ENCODE peak calls at places on chromosomes 6 and 20, in seven cellular contexts. C is nephron progenitor cell, V is choroid plexus epithelial cell, L is neural progenitor cell, J is WTC11, G is astrocyte of the cerebellum, M is GM20000. R is an unnamed sample.

GRCh38 chr20:5714261-5715041 is 35.8 kb upstream of the SHLD1 start:
- DNase-seq in C (peak), V (peak), L (peak), J (no peak), G (no peak), M (no peak), R (peak)

GRCh38 chr6:107658920-107659879 is 164.9 kb downstream of the SCML4 start:
- DNase-seq in C (no peak), V (peak), L (no peak), J (no peak), G (peak), M (no peak), R (no peak)

GRCh38 chr20:53609501-53610445 is 16.1 kb upstream of the ZNF217 start:
- DNase-seq in C (peak), V (peak), L (peak), J (peak), G (no peak), M (no peak), R (no peak)

GRCh38 chr6:43628392-43629103 is 516 bp downstream of the GTPBP2 start:
- DNase-seq in C (peak), V (peak), L (peak), J (peak), G (no peak), M (peak), R (no peak)

GRCh38 chr20:26167499-26167898 is 470.8 kb upstream of the ZNF337 start:
- DNase-seq in C (no peak), V (peak), L (no peak), J (no peak), G (peak), M (no peak), R (no peak)

GRCh38 chr6:125927761-125928160 is 28.8 kb upstream of the HINT3 start:
- DNase-seq in C (peak), V (no peak), L (no peak), J (no peak), G (no peak), M (no peak), R (no peak)

GRCh38 chr20:31833931-31834521 is 11.4 kb downstream of the FOXS1 start:
- DNase-seq in C (no peak), V (no peak), L (no peak), J (no peak), G (no peak), M (no peak), R (no peak)

GRCh38 chr6:139588734-139589418 is 214.4 kb upstream of the CITED2 start:
- DNase-seq in C (no peak), V (peak), L (no peak), J (no peak), G (peak), M (no peak), R (no peak)

GRCh38 chr20:22394583-22394982 is 189.8 kb downstream of the FOXA2 start:
- DNase-seq in C (no peak), V (no peak), L (no peak), J (no peak), G (no peak), M (no peak), R (no peak)

GRCh38 chr6:27575594-27576361 is 102.9 kb upstream of the ZNF184 start:
- DNase-seq in C (no peak), V (no peak), L (no peak), J (no peak), G (no peak), M (no peak), R (no peak)

GRCh38 chr20:62408640-62409039 is 1.6 kb upstream of the CABLES2 start:
- DNase-seq in C (no peak), V (no peak), L (no peak), J (no peak), G (no peak), M (no peak), R (no peak)

GRCh38 chr6:45946352-45946751 is 69.3 kb downstream of the CLIC5 start:
- DNase-seq in C (no peak), V (peak), L (peak), J (peak), G (peak), M (no peak), R (no peak)

GRCh38 chr6:46932941-46933340 is 11.2 kb upstream of the ADGRF5 start:
- DNase-seq in C (no peak), V (peak), L (no peak), J (no peak), G (peak), M (no peak), R (no peak)

GRCh38 chr20:63830821-63831593 is at the start of gene ZBTB46:
- DNase-seq in C (peak), V (peak), L (peak), J (peak), G (no peak), M (peak), R (no peak)

GRCh38 chr6:42190784-42191183 is 4.0 kb downstream of the GUCA1B start:
- DNase-seq in C (no peak), V (peak), L (no peak), J (no peak), G (no peak), M (no peak), R (no peak)

GRCh38 chr6:131754715-131755567 is 44.1 kb upstream of the CTAGE9 start:
- DNase-seq in C (no peak), V (no peak), L (no peak), J (no peak), G (no peak), M (no peak), R (no peak)

GRCh38 chr20:44961024-44961866 is 1.0 kb upstream of the TOMM34 start:
- DNase-seq in C (no peak), V (no peak), L (no peak), J (no peak), G (no peak), M (no peak), R (no peak)

GRCh38 chr20:44959082-44959895 is 908 bp downstream of the TOMM34 start:
- DNase-seq in C (peak), V (peak), L (peak), J (no peak), G (peak), M (peak), R (no peak)

GRCh38 chr20:44958276-44958675 is 1.9 kb downstream of the TOMM34 start:
- DNase-seq in C (no peak), V (no peak), L (no peak), J (no peak), G (no peak), M (no peak), R (no peak)

GRCh38 chr20:44961868-44962267 is 1.7 kb upstream of the TOMM34 start:
- DNase-seq in C (no peak), V (peak), L (no peak), J (no peak), G (no peak), M (no peak), R (no peak)

DNA sequence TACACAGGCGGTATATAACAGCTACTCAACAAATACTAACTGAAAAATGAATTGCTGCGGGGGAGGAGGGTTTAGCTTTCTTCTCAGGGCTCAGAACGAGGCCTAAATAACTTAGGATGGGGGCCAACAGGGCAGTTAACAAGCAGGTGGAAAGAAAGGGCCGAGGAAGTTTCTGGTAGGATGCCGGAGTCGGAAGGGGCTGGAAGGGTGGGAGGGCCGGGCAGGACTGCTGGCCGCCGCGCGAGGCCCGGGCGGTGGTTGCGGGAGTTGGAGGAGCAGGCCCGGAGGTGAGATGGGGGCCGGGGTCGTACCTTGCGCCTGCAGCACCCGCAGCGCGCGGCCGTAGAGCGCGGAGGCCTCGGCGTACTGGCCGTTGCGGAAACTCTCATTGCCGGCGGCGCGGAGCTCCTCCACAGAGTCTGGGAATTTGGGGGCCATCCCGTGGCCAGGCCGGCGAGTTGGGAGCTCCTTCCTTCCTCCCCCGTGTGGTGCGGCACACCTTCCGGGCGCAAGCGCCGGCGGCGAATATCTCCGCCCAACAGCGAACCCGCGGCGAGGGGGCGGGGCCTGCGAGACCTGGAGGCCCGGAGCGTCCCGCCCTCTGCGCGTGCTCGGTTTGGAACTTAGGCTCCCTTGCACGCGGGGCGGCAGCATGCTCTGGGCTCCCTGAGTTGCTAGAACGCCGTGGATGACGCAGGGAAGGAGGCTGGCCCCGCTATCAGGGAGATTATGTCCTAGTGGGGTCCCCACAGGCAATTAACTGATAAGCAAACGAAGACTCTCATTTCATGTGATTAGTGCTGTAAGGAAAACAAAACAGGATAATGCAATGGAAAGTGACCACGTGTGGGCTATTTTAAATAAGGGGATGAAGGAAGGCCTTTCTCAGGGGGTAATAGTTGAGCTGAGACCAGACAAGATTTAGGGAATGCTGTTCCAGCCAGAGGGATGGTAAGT is at the start of gene TOMM34:
- DNase-seq in C (peak), V (peak), L (peak), J (peak), G (peak), M (peak), R (peak)
- TF ChIP-seq CTCF in C (no peak), V (no peak), L (no peak), J (no peak), G (no peak), M (no peak), R (no peak)

DNA sequence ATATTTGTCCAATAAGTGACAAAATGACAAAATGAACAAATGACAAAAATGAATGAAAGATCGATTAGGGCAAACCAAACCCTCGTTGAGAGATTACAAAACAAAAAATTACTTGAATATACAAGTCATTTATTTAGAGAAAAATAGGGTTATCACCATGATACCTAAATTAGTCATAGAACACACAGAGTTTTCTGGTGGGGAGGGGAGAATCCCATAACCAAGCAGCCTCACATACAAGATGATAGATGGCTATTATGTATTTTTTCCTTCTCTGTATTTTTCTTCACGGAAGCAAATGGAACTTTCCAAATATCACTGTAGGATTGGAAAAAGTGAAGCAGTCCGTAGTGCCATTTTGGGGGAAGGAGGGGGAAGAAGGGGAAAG is 28.5 kb upstream of the BMP6 start:
- DNase-seq in C (no peak), V (peak), L (no peak), J (no peak), G (no peak), M (no peak), R (no peak)
- TF ChIP-seq CTCF in C (no peak), V (no peak), L (no peak), J (no peak), G (no peak), M (no peak), R (no peak)

GRCh38 chr20:41064377-41064776 is 35.8 kb downstream of the TOP1 start:
- DNase-seq in C (no peak), V (no peak), L (no peak), J (no peak), G (no peak), M (peak), R (no peak)
- TF ChIP-seq CTCF in C (no peak), V (no peak), L (no peak), J (no peak), G (no peak), M (no peak), R (no peak)

GRCh38 chr20:37790900-37791299 is 97.1 kb downstream of the CTNNBL1 start:
- DNase-seq in C (no peak), V (no peak), L (no peak), J (no peak), G (no peak), M (no peak), R (no peak)

GRCh38 chr20:37781626-37782025 is 87.8 kb downstream of the CTNNBL1 start:
- DNase-seq in C (no peak), V (no peak), L (no peak), J (no peak), G (no peak), M (no peak), R (no peak)

GRCh38 chr20:37789408-37789807 is 95.6 kb downstream of the CTNNBL1 start:
- DNase-seq in C (no peak), V (no peak), L (no peak), J (no peak), G (no peak), M (no peak), R (no peak)

GRCh38 chr20:37786043-37786442 is 92.2 kb downstream of the CTNNBL1 start:
- DNase-seq in C (no peak), V (no peak), L (no peak), J (peak), G (no peak), M (no peak), R (no peak)
- TF ChIP-seq CTCF in C (no peak), V (no peak), L (no peak), J (no peak), G (no peak), M (no peak), R (no peak)

DNA sequence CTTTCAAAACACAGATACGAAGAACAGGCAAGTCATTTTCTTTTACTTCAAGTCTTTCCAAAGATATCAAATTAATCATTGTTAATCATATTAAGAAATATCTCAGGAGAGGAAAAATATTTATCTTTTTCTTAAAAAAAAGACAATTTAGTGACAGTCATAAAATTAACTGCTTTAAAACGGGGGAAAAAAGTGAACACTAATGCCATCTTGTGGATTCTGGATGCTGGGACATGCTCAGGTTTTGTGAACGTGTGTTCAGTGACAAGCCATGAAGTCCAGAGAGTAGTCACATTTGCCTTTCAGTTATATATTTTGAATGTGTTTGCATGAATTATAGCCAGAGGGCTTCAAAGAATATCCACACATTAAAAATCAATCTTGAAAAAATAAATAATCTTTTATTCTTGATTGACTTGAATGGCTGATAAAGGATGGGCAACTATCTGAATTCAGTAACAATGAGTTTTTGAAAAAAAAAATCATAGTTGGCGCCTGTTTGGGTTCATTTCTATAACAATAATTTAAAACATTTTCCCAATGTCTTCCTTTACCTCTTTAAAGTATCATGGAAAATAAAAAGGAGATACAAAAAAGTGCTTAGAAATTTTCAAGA is 74.7 kb upstream of the NOX3 start:
- DNase-seq in C (no peak), V (peak), L (peak), J (no peak), G (peak), M (peak), R (no peak)
- TF ChIP-seq CTCF in C (peak), V (peak), L (peak), J (no peak), G (peak), M (peak), R (peak)

GRCh38 chr6:64255000-64255399 is 619.4 kb downstream of the PHF3 start:
- DNase-seq in C (no peak), V (no peak), L (no peak), J (no peak), G (no peak), M (no peak), R (no peak)

GRCh38 chr6:64249129-64249528 is 613.5 kb downstream of the PHF3 start:
- DNase-seq in C (no peak), V (peak), L (no peak), J (no peak), G (no peak), M (no peak), R (no peak)

GRCh38 chr6:64254558-64254957 is 619.0 kb downstream of the PHF3 start:
- DNase-seq in C (no peak), V (no peak), L (no peak), J (no peak), G (no peak), M (no peak), R (no peak)

GRCh38 chr6:64252256-64252655 is 616.7 kb downstream of the PHF3 start:
- DNase-seq in C (no peak), V (no peak), L (no peak), J (no peak), G (no peak), M (no peak), R (no peak)

DNA sequence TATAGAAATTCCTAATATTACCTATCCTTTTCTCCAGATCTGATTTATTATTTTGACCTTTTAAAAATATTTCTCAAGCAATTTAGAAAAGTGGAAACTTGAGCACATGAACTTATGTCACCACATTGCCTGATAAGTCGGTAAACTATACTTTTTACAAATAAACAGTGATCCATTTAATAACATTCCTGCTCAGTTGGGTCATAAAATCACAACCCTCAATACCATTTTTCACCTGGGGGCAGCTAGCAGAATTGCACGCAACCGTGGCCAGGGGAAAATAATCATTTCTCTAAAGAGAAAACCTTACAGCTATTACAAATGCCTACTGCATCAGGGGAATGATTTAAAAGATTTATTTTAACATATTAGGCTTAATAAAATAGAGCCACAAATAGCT is 614.5 kb downstream of the PHF3 start:
- DNase-seq in C (no peak), V (peak), L (no peak), J (no peak), G (no peak), M (no peak), R (no peak)
- TF ChIP-seq CTCF in C (no peak), V (peak), L (peak), J (no peak), G (no peak), M (no peak), R (no peak)

GRCh38 chr6:168301648-168302398 is 17.8 kb downstream of the DACT2 start:
- DNase-seq in C (no peak), V (peak), L (peak), J (no peak), G (no peak), M (no peak), R (no peak)
- TF ChIP-seq CTCF in C (no peak), V (no peak), L (no peak), J (no peak), G (no peak), M (no peak), R (no peak)

DNA sequence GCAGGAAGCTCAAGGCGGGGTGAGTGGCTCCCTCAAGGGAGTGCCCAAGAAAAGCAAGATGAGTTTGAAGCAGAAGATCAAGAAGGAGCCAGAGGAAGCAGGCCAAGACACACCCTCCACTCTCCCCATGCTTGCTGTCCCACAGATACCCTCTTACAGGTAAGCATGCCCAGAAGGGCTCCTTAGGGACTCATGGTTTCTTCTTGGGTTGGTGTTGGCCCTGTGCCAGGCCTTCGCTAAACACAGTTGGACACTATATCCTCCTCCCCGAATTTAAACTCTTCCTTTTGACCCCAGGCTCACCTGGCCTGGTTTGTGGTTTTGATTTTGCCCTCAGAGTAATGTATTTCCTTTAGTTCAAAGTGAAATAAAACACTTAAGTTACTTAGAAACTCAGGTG is 5.1 kb downstream of the BRPF3 start:
- DNase-seq in C (no peak), V (no peak), L (no peak), J (no peak), G (no peak), M (no peak), R (no peak)
- TF ChIP-seq CTCF in C (no peak), V (no peak), L (no peak), J (no peak), G (no peak), M (no peak), R (no peak)

R was measured in CD14-positive monocyte.